ENCODE peak calls at places on chromosome 21, in four cellular contexts. N, E, D and H are unnamed samples.

GRCh38 chr21:41894922-41895557 is 15.9 kb upstream of the PRDM15 start:
- DNase-seq in D (no peak), N (no peak), E (no peak), H (no peak)

GRCh38 chr21:46253610-46254124 is 25.1 kb upstream of the LSS start:
- DNase-seq in D (no peak), E (no peak), N (peak), H (no peak)

GRCh38 chr21:40685121-40685630 is 161.8 kb downstream of the DSCAM start:
- DNase-seq in N (no peak), E (no peak), D (no peak), H (no peak)

GRCh38 chr21:39805983-39806382 is 61.0 kb downstream of the IGSF5 start:
- DNase-seq in D (no peak), N (no peak), E (no peak), H (no peak)

GRCh38 chr21:46354518-46354917 is 30.6 kb downstream of the PCNT start:
- DNase-seq in E (no peak), N (no peak), D (no peak), H (no peak)

GRCh38 chr21:15001773-15002647 is 62.8 kb downstream of the NRIP1 start:
- DNase-seq in D (no peak), N (peak), E (no peak), H (no peak)

GRCh38 chr21:42039911-42040351 is 29.8 kb upstream of the ZBTB21 start:
- DNase-seq in E (peak), D (no peak), N (no peak), H (no peak)

GRCh38 chr21:41576010-41576615 is 68.2 kb upstream of the TMPRSS2 start:
- DNase-seq in D (no peak), E (no peak), N (no peak), H (no peak)

GRCh38 chr21:41678016-41678935 is 88.6 kb downstream of the RIPK4 start:
- DNase-seq in E (no peak), D (peak), N (no peak), H (no peak)

GRCh38 chr21:15772654-15773053 is 42.9 kb downstream of the USP25 start:
- DNase-seq in N (no peak), E (no peak), D (no peak), H (no peak)

GRCh38 chr21:31455506-31455905 is 111.4 kb upstream of the TIAM1 start:
- DNase-seq in N (no peak), D (no peak), E (no peak), H (no peak)

GRCh38 chr21:17491716-17492414 is 21.0 kb upstream of the CXADR start:
- DNase-seq in N (no peak), E (peak), D (no peak), H (no peak)

GRCh38 chr21:44392916-44393315 is 39.5 kb downstream of the TRPM2 start:
- DNase-seq in E (no peak), N (peak), D (no peak), H (no peak)

GRCh38 chr21:29232601-29233541 is 65.9 kb upstream of the BACH1 start:
- DNase-seq in N (no peak), E (no peak), D (no peak), H (no peak)

GRCh38 chr21:43302356-43302700 is 124.6 kb downstream of the SIK1 start:
- DNase-seq in D (no peak), E (no peak), N (no peak), H (peak)

GRCh38 chr21:44999972-45000636 is 60.3 kb downstream of the SLX9 start:
- DNase-seq in N (no peak), D (no peak), E (no peak), H (peak)

GRCh38 chr21:45778686-45779085 is 135.2 kb downstream of the PCBP3 start:
- DNase-seq in E (no peak), D (no peak), N (no peak), H (no peak)

GRCh38 chr21:22020221-22020620 is 1022.0 kb downstream of the NCAM2 start:
- DNase-seq in E (no peak), N (no peak), D (no peak), H (no peak)

DNA sequence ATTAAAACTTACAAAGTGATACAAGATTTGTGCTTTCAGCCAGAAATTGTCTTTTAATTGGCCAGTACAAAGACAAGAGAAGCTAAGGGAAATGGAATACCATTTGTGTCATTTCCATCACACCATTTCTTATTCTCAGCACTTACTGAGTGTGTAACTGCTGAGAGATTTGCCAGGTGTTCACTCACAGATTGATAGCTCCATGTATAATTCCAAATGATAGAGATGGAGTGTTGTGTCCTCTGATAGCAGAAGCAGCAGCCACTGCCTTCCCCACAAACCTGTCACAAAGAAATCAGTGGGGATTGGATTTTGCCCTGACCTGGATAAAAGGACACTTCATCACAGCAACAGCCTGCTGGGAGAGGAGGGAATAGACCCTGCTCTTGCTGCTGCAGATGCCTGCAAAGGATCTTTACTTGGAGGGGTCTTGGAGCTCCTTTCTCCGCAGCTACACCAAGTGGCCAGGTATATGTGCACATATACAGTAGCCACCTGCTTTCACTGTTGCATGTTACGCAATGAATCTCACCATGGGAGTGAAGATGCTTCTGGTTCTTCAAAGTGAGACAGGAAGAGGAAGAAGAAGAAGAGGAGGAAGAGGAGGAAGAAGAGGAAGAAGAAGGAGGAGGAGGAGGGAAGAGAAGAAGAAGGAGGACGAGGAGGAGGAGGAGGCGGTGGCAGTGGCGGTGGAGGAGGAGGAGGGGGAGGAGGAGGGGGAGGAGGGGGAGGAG is 78.7 kb upstream of the KCNJ15 start:
- DNase-seq in N (no peak), D (no peak), E (no peak), H (no peak)
- TF ChIP-seq CTCF in N (no peak), D (no peak), E (no peak), H (no peak)

DNA sequence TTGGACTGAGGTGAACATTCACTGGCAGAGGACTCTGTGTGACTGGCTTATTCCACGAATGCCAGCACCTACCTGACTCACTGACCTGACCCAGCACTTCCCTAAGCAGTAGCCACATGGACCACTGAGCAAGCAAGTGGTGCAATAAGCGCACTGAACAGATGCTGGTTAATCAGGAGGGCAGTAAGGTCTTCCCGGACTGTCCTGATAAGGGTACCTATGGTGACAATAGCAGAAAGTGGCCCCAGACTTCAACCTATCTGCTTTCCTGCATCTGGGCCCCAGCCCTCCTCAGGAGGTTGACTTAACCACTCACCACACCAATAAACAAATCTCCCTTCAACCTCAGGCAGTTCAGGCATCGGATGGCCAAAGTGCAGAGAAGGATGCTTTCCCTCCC is 65.7 kb downstream of the SETD4 start:
- DNase-seq in E (no peak), N (no peak), D (no peak), H (no peak)
- TF ChIP-seq CTCF in E (no peak), N (no peak), D (no peak), H (no peak)

DNA sequence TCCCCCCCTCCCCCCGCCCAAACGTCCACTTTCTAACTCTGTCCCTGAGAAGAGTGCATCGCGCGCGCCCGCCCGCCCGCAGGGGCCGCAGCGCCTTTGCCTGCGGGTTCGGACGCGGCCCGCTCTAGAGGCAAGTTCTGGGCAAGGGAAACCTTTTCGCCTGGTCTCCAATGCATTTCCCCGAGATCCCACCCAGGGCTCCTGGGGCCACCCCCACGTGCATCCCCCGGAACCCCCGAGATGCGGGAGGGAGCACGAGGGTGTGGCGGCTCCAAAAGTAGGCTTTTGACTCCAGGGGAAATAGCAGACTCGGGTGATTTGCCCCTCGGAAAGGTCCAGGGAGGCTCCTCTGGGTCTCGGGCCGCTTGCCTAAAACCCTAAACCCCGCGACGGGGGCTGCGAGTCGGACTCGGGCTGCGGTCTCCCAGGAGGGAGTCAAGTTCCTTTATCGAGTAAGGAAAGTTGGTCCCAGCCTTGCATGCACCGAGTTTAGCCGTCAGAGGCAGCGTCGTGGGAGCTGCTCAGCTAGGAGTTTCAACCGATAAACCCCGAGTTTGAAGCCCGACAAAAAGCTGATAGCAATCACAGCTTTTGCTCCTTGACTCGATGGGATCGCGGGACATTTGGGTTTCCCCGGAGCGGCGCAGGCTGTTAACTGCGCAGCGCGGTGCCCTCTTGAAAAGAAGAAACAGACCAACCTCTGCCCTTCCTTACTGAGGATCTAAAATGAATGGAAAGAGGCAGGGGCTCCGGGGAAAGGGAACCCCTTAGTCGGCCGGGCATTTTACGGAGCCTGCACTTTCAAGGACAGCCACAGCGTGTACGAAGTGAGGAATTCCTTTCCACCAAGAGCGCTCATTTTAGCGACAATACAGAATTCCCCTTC is 158.1 kb downstream of the RUNX1 start:
- DNase-seq in E (no peak), N (peak), D (peak), H (no peak)
- TF ChIP-seq CTCF in E (no peak), N (no peak), D (no peak), H (no peak)

GRCh38 chr21:33478858-33479678 is 706 bp downstream of the TMEM50B start:
- DNase-seq in D (peak), N (peak), E (peak), H (peak)
- TF ChIP-seq CTCF in D (no peak), N (no peak), E (peak), H (no peak)